ENCODE peak calls at places on chromosomes 1 and 21, in five cellular contexts. P is GM23248, A is PC-3, E is mammary epithelial cell, N is PC-9. U is an unnamed sample.

GRCh38 chr1:227358079-227358358 is 39.7 kb upstream of the CDC42BPA start:
- DNase-seq in P (no peak), A (peak; percentile 44), E (no peak), N (no peak), U (no peak)

GRCh38 chr1:167541610-167542009 is 12.0 kb downstream of the CREG1 start:
- DNase-seq in P (no peak), A (no peak), E (no peak), N (no peak), U (no peak)

GRCh38 chr1:59769412-59770095 is 45.2 kb upstream of the HOOK1 start:
- DNase-seq in P (no peak), A (no peak), E (no peak), N (no peak), U (no peak)

GRCh38 chr1:28934676-28935075 is 20.3 kb downstream of the EPB41 start:
- DNase-seq in P (peak; percentile 15), A (no peak), E (peak; percentile 10), N (no peak), U (no peak)

GRCh38 chr1:182507685-182508084 is 57.7 kb downstream of the RGSL1 start:
- DNase-seq in P (no peak), A (no peak), E (peak; percentile 8), N (peak; percentile 11), U (no peak)

GRCh38 chr1:174497461-174497860 is 49.7 kb downstream of the GPR52 start:
- DNase-seq in P (no peak), A (no peak), E (no peak), N (no peak), U (peak; percentile 22)

GRCh38 chr1:245488346-245489110 is 333.7 kb downstream of the KIF26B start:
- DNase-seq in P (no peak), A (no peak), E (no peak), N (no peak), U (no peak)

GRCh38 chr21:25906554-25906953 is 171.8 kb downstream of the GABPA start:
- DNase-seq in P (no peak), A (no peak), E (no peak), N (no peak), U (no peak)

GRCh38 chr1:145981299-145981600 is 15.1 kb downstream of the TXNIP start:
- DNase-seq in P (no peak), A (no peak), E (no peak), N (no peak), U (no peak)

GRCh38 chr21:46622226-46622625 is 13.2 kb upstream of the PRMT2 start:
- DNase-seq in P (no peak), A (no peak), E (no peak), N (no peak), U (no peak)

GRCh38 chr1:47837046-47837830 is 159.9 kb downstream of the TRABD2B start:
- DNase-seq in P (no peak), A (no peak), E (no peak), N (no peak), U (no peak)

GRCh38 chr1:26529655-26530539 is at the start of gene RPS6KA1:
- DNase-seq in P (peak; percentile 75), A (peak; percentile 69), E (peak; percentile 60), N (peak; percentile 73), U (no peak)

DNA sequence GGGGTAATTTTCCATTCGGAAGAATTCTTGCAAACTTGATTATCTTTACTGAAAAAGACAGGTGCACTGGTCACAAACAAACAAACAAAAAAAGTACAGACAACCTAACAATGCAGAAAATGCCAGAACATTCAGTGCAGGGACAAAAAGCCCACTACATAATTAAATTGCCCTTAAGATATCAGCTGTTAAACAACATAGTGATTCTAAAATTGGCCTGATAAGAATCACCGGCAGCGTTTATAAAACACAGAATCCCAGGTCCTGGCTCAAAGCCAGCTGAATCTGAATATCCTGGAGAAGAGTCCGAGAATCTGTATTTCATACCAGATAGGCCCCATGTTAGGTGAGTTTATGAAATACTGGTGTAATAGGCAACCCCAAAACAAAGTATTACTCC is 6.1 kb downstream of the PLPP3 start:
- DNase-seq in P (peak; percentile 27), A (no peak), E (no peak), N (no peak), U (no peak)
- H3K27ac ChIP-seq in P (no peak overlapping the region), A (no peak overlapping the region), E (no peak overlapping the region), N (peak overlapping the region; percentile 45), U (no peak overlapping the region)

GRCh38 chr1:205356424-205357151 is at the start of gene KLHDC8A:
- DNase-seq in P (peak; percentile 35), A (no peak), E (no peak), N (no peak), U (no peak)
- TF ChIP-seq EZH2 in P (no peak), A (no peak), E (no peak), N (no peak), U (no peak)

GRCh38 chr21:38807987-38808386 is 2.3 kb downstream of the ETS2 start:
- DNase-seq in P (no peak), A (no peak), E (no peak), N (no peak), U (no peak)

GRCh38 chr21:38806942-38807284 is 1.2 kb downstream of the ETS2 start:
- DNase-seq in P (peak; percentile 76), A (peak; percentile 50), E (no peak), N (no peak), U (no peak)

GRCh38 chr21:38806153-38806941 is 618 bp downstream of the ETS2 start:
- DNase-seq in P (peak; percentile 41), A (no peak), E (no peak), N (no peak), U (no peak)

GRCh38 chr21:38809170-38809878 is 3.6 kb downstream of the ETS2 start:
- DNase-seq in P (no peak), A (no peak), E (no peak), N (no peak), U (no peak)

GRCh38 chr21:38807481-38807880 is 1.8 kb downstream of the ETS2 start:
- DNase-seq in P (peak; percentile 28), A (no peak), E (no peak), N (no peak), U (no peak)
- H3K4me3 ChIP-seq in P (peak overlapping the region; percentile 82), A (peak overlapping the region; percentile 88), E (peak overlapping the region; percentile 89), N (peak overlapping the region; percentile 79), U (peak overlapping the region; percentile 78)

DNA sequence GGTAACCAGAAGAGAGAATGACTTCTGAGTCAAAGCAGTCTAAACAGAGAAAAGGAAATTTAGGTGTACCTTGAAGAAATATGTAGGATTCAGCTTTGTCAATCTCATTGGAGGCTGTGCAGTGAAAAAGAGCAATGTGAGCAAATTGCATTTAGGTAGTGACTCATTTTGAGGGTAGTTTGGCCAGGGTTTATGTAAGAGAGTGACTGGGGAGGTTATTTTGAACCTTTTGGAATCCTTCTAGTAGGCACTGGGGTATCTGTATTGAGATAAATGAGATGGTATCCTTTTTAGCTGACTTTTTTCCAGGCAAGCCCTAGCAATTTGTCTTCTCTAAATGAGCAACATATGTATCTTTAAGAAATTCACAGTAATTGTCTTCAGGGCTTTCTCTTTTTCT is 95.9 kb downstream of the DISP1 start:
- DNase-seq in P (peak; percentile 78), A (peak; percentile 57), E (peak; percentile 44), N (no peak), U (no peak)
- H3K27ac ChIP-seq in P (peak overlapping the region; percentile 21), A (no peak overlapping the region), E (no peak overlapping the region), N (no peak overlapping the region), U (peak overlapping the region; percentile 44)

DNA sequence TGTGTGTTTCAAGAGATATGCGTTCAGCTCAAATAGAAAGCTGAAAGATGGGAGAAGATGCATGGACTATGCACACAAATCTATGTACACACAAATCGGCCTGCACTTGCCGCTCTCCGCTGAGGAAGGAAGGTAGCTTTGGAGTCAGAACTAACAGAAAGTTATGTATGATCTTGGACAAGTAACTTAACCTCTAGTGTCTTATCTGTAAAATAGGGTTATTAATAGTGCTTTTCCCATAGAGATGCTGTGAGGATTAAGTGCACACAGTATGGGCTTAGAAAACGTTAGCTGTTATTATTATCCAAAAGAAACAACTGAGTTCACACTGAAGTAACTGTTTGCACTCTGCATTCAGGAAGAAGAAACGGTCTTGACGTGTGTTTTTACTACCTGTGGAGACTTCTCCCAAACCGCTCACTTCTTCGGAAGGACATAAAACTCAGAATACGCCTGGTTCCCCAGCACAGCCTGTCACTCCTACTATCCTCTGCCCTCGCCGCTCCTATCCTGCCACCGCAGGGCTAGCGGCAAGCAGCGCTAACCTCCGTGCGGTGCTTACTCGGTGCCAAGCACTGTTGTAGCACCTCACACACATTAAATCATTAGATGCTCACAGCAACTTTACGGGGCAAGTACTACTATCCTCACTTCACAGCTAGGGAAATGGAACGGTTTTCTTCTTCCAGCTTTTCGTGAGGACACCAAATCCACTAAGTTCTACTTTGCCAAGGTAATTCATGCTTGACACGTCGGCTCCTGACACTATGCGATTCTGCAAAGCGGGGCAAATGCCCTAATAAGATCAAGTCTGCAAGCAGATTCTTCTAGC is 1.3 kb downstream of the TGFBR3 start:
- DNase-seq in P (peak; percentile 64), A (peak; percentile 19), E (no peak), N (no peak), U (no peak)
- TF ChIP-seq EZH2 in P (no peak), A (no peak), E (peak; percentile 98), N (no peak), U (no peak)

GRCh38 chr1:240492832-240493440 is 119.0 kb downstream of the GREM2 start:
- DNase-seq in P (no peak), A (no peak), E (no peak), N (no peak), U (no peak)
- H3K4me3 ChIP-seq in P (no peak overlapping the region), A (no peak overlapping the region), E (no peak overlapping the region), N (no peak overlapping the region), U (no peak overlapping the region)

GRCh38 chr21:35028451-35028757 is 20.7 kb downstream of the RUNX1 start:
- DNase-seq in P (no peak), A (no peak), E (no peak), N (no peak), U (no peak)
- H3K27ac ChIP-seq in P (no peak overlapping the region), A (no peak overlapping the region), E (no peak overlapping the region), N (no peak overlapping the region), U (no peak overlapping the region)

DNA sequence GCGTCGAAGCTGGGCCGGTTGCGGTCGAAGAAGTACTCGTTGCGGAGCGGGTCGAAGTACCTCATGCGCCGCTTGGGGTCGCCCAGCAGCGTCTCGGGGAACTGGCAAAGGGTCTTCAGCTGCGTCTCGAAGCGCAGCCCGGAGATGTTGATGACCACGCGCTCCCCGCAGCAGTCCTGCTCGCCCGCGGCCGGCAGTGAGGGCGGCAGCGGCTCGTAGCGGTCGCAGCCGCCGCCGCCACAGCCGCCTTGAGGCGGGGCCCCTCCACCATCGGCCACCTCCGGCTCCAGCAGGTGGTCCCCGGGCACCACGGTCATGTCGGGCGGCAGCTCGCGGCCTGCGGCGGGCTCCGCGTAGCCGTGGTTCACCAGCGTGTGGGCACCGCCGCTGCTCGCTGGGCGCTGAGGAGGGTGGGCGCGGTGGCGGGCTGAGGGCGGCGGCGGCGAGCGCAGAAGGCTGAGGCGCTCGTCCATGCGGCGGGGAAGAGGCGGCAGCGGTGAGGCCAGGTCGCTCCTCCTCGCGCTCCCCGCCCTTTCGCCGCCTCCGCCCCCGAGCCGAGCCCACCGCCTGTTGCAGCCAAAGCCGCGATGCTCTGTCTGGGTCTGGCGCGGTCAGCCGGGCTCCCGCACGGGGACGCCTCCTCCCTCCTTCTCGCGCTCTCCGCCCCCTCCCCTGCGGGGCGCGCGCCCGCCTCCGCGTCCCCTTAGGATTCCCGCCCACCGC is at the start of gene KCNA3:
- DNase-seq in P (peak; percentile 18), A (no peak), E (no peak), N (no peak), U (no peak)
- TF ChIP-seq EZH2 in P (no peak), A (no peak), E (peak; percentile 81), N (no peak), U (peak; percentile 72)